ENCODE peak calls at places on chromosomes 4 and X, in four cellular contexts. One of them, this sample, is unnamed.

GRCh38 chr4:32607978-32608377 is 1887.8 kb downstream of the PCDH7 start:
- DNase-seq in IMR-90: no peak
- DNase-seq in esophagus squamous epithelium: no peak
- DNase-seq in H1: no peak
- DNase-seq in this sample: no peak

GRCh38 chr4:22077571-22077970 is 129.0 kb upstream of the KCNIP4 start:
- DNase-seq in esophagus squamous epithelium: no peak
- DNase-seq in IMR-90: no peak
- DNase-seq in H1: no peak
- DNase-seq in this sample: no peak

GRCh38 chr4:14871676-14872430 is 130.4 kb upstream of the CPEB2 start:
- DNase-seq in IMR-90: no peak
- DNase-seq in H1: peak; percentile 61
- DNase-seq in esophagus squamous epithelium: no peak
- DNase-seq in this sample: peak; percentile 53

GRCh38 chrX:68865300-68865699 is 36.5 kb downstream of the EFNB1 start:
- DNase-seq in H1: no peak
- DNase-seq in esophagus squamous epithelium: no peak
- DNase-seq in IMR-90: no peak
- DNase-seq in this sample: no peak

GRCh38 chrX:123169247-123169901 is 14.7 kb upstream of the GRIA3 start:
- DNase-seq in esophagus squamous epithelium: no peak
- DNase-seq in IMR-90: no peak
- DNase-seq in H1: no peak
- DNase-seq in this sample: no peak

GRCh38 chrX:10137516-10137915 is 19.3 kb upstream of the CLCN4 start:
- DNase-seq in H1: no peak
- DNase-seq in esophagus squamous epithelium: no peak
- DNase-seq in IMR-90: no peak
- DNase-seq in this sample: no peak

GRCh38 chrX:154308108-154308946 is 12.7 kb downstream of the TKTL1 start:
- DNase-seq in esophagus squamous epithelium: no peak
- DNase-seq in IMR-90: peak; percentile 10
- DNase-seq in H1: peak; percentile 84
- DNase-seq in this sample: peak; percentile 54

GRCh38 chr4:101160792-101161592 is 186.3 kb downstream of the PPP3CA start:
- DNase-seq in H1: no peak
- DNase-seq in IMR-90: no peak
- DNase-seq in esophagus squamous epithelium: no peak
- DNase-seq in this sample: no peak

GRCh38 chr4:2141762-2142520 is 82.8 kb downstream of the NAT8L start:
- DNase-seq in esophagus squamous epithelium: no peak
- DNase-seq in H1: no peak
- DNase-seq in IMR-90: no peak
- DNase-seq in this sample: no peak

GRCh38 chr4:17614416-17615299 is at the start of gene MED28:
- DNase-seq in esophagus squamous epithelium: peak; percentile 87
- DNase-seq in IMR-90: peak; percentile 95
- DNase-seq in H1: peak; percentile 93
- DNase-seq in this sample: peak; percentile 97

GRCh38 chrX:110847334-110847733 is 51.7 kb upstream of the CHRDL1 start:
- DNase-seq in H1: no peak
- DNase-seq in esophagus squamous epithelium: no peak
- DNase-seq in IMR-90: peak; percentile 63
- DNase-seq in this sample: no peak

GRCh38 chr4:87423313-87424031 is 1.1 kb downstream of the NUDT9 start:
- DNase-seq in H1: no peak
- DNase-seq in esophagus squamous epithelium: no peak
- DNase-seq in IMR-90: no peak
- DNase-seq in this sample: no peak

GRCh38 chrX:8204169-8204935 is 33.3 kb upstream of the VCX2 start:
- DNase-seq in H1: no peak
- DNase-seq in IMR-90: no peak
- DNase-seq in esophagus squamous epithelium: no peak
- DNase-seq in this sample: no peak

DNA sequence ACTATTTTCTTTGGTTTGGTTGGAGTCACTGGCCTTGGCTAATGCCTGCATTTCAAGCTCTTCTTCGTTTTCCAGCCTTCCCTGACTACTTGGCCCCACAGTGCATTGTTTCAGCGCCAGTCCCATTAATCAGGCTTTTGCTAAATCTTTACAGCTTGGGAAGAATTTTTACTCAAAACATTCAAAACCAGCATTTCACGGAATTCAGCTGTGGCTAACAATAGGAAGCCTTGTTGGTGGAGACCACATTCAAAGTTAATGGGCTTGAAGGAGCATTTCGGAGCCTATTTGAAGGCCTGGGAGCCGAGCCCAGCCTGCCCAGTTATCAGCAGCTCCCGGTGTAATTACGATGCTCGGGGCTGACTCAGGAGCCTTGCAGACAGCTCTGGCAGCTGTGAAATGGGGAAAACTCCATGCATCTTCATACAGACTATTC is 30.8 kb upstream of the VCX2 start:
- DNase-seq in IMR-90: no peak
- DNase-seq in H1: no peak
- DNase-seq in esophagus squamous epithelium: no peak
- DNase-seq in this sample: no peak
- H3K4me1 ChIP-seq in IMR-90: no peaks in the 10 kb centered on the region
- H3K4me1 ChIP-seq in H1: no peaks in the 10 kb centered on the region
- H3K4me1 ChIP-seq in esophagus squamous epithelium: no peaks in the 10 kb centered on the region
- H3K4me1 ChIP-seq in this sample: no peaks in the 10 kb centered on the region

GRCh38 chrX:12309040-12309732 is 170.9 kb downstream of the FRMPD4 start:
- DNase-seq in esophagus squamous epithelium: no peak
- DNase-seq in H1: no peak
- DNase-seq in IMR-90: no peak
- DNase-seq in this sample: no peak
- H3K27me3 ChIP-seq in esophagus squamous epithelium: no peaks in the 10 kb centered on the region
- H3K27me3 ChIP-seq in H1: no peaks in the 10 kb centered on the region
- H3K27me3 ChIP-seq in IMR-90: no peaks in the 10 kb centered on the region
- H3K27me3 ChIP-seq in this sample: no peaks in the 10 kb centered on the region

GRCh38 chr4:113559947-113560346 is 201.6 kb downstream of the CAMK2D start:
- DNase-seq in IMR-90: no peak
- DNase-seq in esophagus squamous epithelium: no peak
- DNase-seq in H1: no peak
- DNase-seq in this sample: no peak

GRCh38 chr4:113561758-113562157 is 199.8 kb downstream of the CAMK2D start:
- DNase-seq in H1: no peak
- DNase-seq in IMR-90: no peak
- DNase-seq in esophagus squamous epithelium: no peak
- DNase-seq in this sample: no peak

GRCh38 chr4:113563691-113564378 is 197.7 kb downstream of the CAMK2D start:
- DNase-seq in IMR-90: no peak
- DNase-seq in esophagus squamous epithelium: no peak
- DNase-seq in H1: no peak
- DNase-seq in this sample: no peak

GRCh38 chr4:113560579-113560978 is 201.0 kb downstream of the CAMK2D start:
- DNase-seq in esophagus squamous epithelium: no peak
- DNase-seq in H1: no peak
- DNase-seq in IMR-90: no peak
- DNase-seq in this sample: no peak

DNA sequence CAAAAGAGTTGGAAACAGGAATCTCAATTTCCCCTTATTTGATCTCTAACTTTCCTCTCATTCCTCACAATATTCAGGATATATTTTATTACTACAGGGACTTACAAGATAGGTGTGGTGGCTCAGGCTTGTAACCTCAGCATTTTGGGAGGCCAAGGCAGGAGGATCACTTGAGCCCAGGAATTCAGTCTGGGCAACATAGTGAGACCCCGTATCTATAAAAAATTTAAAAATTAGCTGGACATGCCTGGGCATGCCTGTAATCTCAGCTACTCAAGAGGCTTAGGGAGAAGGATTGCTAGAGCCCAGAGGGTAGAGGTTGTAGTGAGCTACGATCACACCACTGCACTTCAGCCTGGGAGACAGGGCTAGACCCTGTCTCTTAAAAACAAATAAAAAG is 200.4 kb downstream of the CAMK2D start:
- DNase-seq in esophagus squamous epithelium: no peak
- DNase-seq in H1: no peak
- DNase-seq in IMR-90: no peak
- DNase-seq in this sample: no peak
- TF ChIP-seq POLR2A in esophagus squamous epithelium: no peak
- TF ChIP-seq POLR2A in H1: no peak
- TF ChIP-seq POLR2A in IMR-90: no peak
- TF ChIP-seq POLR2A in this sample: no peak

DNA sequence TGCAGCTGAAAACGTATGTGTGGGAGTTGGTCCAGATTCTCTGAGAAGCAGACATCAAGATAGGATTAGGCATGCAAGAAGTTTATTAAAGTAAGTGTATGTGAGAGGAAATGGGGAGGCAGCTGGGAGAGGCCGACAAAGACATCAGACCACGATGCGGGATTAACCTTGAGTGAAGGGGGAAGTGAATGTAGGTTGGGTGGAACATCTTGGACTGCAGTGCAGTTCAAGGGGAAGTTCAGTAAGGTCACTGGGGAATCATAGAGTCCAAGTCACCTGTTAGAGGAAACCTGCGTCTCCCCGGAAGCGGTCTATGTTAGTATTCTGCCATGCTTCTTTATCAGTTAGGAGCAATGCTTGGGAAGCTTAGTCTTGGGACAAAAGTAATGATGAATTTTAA is 22.0 kb downstream of the CXCL8 start:
- DNase-seq in H1: no peak
- DNase-seq in esophagus squamous epithelium: no peak
- DNase-seq in IMR-90: no peak
- DNase-seq in this sample: no peak
- H3K4me1 ChIP-seq in H1: no peaks in the 10 kb centered on the region
- H3K4me1 ChIP-seq in esophagus squamous epithelium: no peaks in the 10 kb centered on the region
- H3K4me1 ChIP-seq in IMR-90: no peaks in the 10 kb centered on the region
- H3K4me1 ChIP-seq in this sample: no peaks in the 10 kb centered on the region

GRCh38 chr4:52545099-52546069 is 113.7 kb downstream of the USP46 start:
- DNase-seq in H1: peak; percentile 92
- DNase-seq in esophagus squamous epithelium: no peak
- DNase-seq in IMR-90: peak; percentile 65
- DNase-seq in this sample: peak; percentile 58
- H3K27me3 ChIP-seq in H1: no peaks in the 10 kb centered on the region
- H3K27me3 ChIP-seq in esophagus squamous epithelium: no peaks in the 10 kb centered on the region
- H3K27me3 ChIP-seq in IMR-90: no peaks in the 10 kb centered on the region
- H3K27me3 ChIP-seq in this sample: no peaks in the 10 kb centered on the region

DNA sequence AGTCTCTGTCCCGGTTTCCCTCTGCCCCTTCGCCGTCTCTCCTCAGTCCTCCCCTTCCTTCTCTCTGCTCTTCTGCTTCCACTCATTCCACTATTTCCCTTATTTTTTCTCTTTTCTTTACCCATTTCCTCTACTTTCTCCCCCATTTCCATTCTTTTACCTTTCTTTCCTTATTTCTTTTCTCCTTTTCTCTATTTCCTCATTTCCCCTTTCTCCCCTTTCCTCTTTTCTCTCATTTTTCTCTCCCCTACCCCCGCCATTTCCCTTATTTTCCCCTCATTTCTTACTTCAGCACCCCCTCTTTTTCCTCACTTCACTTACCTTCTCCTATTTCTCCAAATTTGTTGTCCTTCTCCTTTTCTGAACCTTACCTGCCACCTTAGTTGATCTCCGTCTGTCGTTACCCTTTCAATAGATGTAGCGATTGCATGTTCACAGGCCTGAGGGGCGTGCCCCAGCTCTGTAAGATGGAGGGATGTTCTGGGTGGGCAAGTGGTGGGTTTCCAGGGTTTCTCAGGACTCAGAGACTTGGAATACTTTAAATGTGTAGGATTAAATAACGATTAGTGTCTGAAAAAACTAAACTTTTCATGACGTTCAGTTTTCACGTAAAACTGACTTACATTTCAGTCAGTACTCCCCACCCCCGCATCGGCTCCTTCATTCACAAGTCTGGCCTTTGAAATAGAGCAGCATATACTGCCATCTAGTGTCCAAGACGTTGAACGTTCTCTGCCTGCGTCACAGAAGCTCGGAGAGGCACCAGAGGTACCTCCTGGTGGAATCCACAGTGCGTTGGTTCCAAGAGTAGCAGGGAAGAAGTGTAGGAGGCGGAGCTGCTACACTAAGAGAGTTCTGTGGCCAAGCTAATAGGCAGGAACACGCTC is 641 bp upstream of the NCBP2L start:
- DNase-seq in H1: peak; percentile 55
- DNase-seq in IMR-90: peak; percentile 87
- DNase-seq in esophagus squamous epithelium: peak; percentile 62
- DNase-seq in this sample: peak; percentile 88
- TF ChIP-seq POLR2A in H1: no peak
- TF ChIP-seq POLR2A in IMR-90: no peak
- TF ChIP-seq POLR2A in esophagus squamous epithelium: no peak
- TF ChIP-seq POLR2A in this sample: no peak

GRCh38 chr4:99943904-99944437 is 2.4 kb downstream of the DNAJB14 start:
- DNase-seq in H1: no peak
- DNase-seq in IMR-90: no peak
- DNase-seq in esophagus squamous epithelium: no peak
- DNase-seq in this sample: no peak
- H3K4me1 ChIP-seq in H1: peaks cover 10% of the 10 kb centered on the region
- H3K4me1 ChIP-seq in IMR-90: peaks cover 4% of the 10 kb centered on the region
- H3K4me1 ChIP-seq in esophagus squamous epithelium: peaks cover 62% of the 10 kb centered on the region
- H3K4me1 ChIP-seq in this sample: peaks cover 35% of the 10 kb centered on the region

GRCh38 chrX:1860936-1861670 is 246.2 kb downstream of the ASMT start:
- DNase-seq in H1: no peak
- DNase-seq in IMR-90: no peak
- DNase-seq in esophagus squamous epithelium: no peak
- DNase-seq in this sample: no peak
- H3K27me3 ChIP-seq in H1: no peaks in the 10 kb centered on the region
- H3K27me3 ChIP-seq in IMR-90: no peaks in the 10 kb centered on the region
- H3K27me3 ChIP-seq in esophagus squamous epithelium: no peaks in the 10 kb centered on the region
- H3K27me3 ChIP-seq in this sample: no peaks in the 10 kb centered on the region

GRCh38 chr4:73451978-73452747 is 16.1 kb downstream of the AFP start:
- DNase-seq in IMR-90: no peak
- DNase-seq in esophagus squamous epithelium: no peak
- DNase-seq in H1: no peak
- DNase-seq in this sample: no peak
- TF ChIP-seq POLR2A in IMR-90: no peak
- TF ChIP-seq POLR2A in esophagus squamous epithelium: no peak
- TF ChIP-seq POLR2A in H1: no peak
- TF ChIP-seq POLR2A in this sample: no peak

DNA sequence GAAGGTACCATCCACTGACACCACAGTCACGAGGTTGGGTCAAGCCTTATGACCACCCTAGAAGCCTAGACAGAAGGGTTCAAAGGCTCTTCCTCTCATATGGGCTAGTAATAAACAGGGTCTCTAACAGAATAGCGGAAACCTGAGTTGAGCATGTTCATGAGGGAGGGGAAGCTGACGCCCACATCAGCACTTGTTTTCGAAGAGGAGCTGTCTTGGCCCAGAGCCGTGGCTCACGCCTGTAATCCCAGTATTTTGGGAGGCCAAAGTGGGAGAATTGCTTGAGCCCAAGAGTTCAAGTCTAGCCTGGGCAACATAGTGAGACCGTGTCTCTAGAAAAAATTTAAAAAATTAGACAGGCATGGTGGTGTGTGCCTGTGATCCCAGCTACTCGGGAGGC is 21.5 kb upstream of the TMSB4X start:
- DNase-seq in H1: no peak
- DNase-seq in IMR-90: no peak
- DNase-seq in esophagus squamous epithelium: no peak
- DNase-seq in this sample: no peak
- H3K4me1 ChIP-seq in H1: no peaks in the 10 kb centered on the region
- H3K4me1 ChIP-seq in IMR-90: peaks cover 23% of the 10 kb centered on the region
- H3K4me1 ChIP-seq in esophagus squamous epithelium: peaks cover 43% of the 10 kb centered on the region
- H3K4me1 ChIP-seq in this sample: peaks cover 75% of the 10 kb centered on the region